ENCODE peak calls at places on chromosome 12, in nine cellular contexts. A, Y, N, M, T, V, Z, P and W are unnamed samples.
A peak's percentile ranks its signal among the peaks of the same experiment; 100 is the strongest.

GRCh38 chr12:50257226-50258166 is 25.8 kb downstream of the LIMA1 start:
- DNase-seq in P (no peak), A (peak; percentile 56), T (no peak), V (peak; percentile 73), Y (no peak), N (no peak), Z (no peak), M (no peak), W (peak; percentile 31)

GRCh38 chr12:2256915-2257314 is 204.1 kb downstream of the CACNA1C start:
- DNase-seq in P (no peak), M (no peak), V (no peak), Z (no peak), A (peak; percentile 84), N (no peak), Y (no peak), T (no peak), W (no peak)

GRCh38 chr12:103589517-103589916 is 2.4 kb downstream of the STAB2 start:
- DNase-seq in A (no peak), M (no peak), T (no peak), Z (no peak), P (no peak), N (no peak), V (no peak), Y (no peak), W (no peak)

GRCh38 chr12:41967668-41968649 is 176.7 kb downstream of the GXYLT1 start:
- DNase-seq in Z (no peak), A (peak; percentile 88), T (no peak), P (no peak), M (peak; percentile 66), Y (no peak), V (no peak), N (peak; percentile 25), W (no peak)

GRCh38 chr12:30965613-30965985 is 39.1 kb downstream of the TSPAN11 start:
- DNase-seq in T (peak; percentile 58), P (no peak), Z (no peak), M (peak; percentile 63), N (no peak), A (no peak), Y (no peak), V (no peak), W (no peak)

GRCh38 chr12:91094957-91095356 is 16.3 kb downstream of the LUM start:
- DNase-seq in Z (no peak), Y (no peak), P (no peak), M (no peak), V (no peak), A (no peak), N (no peak), T (no peak), W (no peak)

GRCh38 chr12:47954058-47954457 is 9.3 kb upstream of the TMEM106C start:
- DNase-seq in Y (no peak), P (no peak), V (no peak), M (no peak), A (no peak), N (no peak), T (peak; percentile 62), Z (no peak), W (no peak)

GRCh38 chr12:64522316-64522715 is 70.4 kb downstream of the TBK1 start:
- DNase-seq in T (no peak), Z (no peak), Y (no peak), M (no peak), P (no peak), N (no peak), A (peak; percentile 56), V (no peak), W (no peak)

DNA sequence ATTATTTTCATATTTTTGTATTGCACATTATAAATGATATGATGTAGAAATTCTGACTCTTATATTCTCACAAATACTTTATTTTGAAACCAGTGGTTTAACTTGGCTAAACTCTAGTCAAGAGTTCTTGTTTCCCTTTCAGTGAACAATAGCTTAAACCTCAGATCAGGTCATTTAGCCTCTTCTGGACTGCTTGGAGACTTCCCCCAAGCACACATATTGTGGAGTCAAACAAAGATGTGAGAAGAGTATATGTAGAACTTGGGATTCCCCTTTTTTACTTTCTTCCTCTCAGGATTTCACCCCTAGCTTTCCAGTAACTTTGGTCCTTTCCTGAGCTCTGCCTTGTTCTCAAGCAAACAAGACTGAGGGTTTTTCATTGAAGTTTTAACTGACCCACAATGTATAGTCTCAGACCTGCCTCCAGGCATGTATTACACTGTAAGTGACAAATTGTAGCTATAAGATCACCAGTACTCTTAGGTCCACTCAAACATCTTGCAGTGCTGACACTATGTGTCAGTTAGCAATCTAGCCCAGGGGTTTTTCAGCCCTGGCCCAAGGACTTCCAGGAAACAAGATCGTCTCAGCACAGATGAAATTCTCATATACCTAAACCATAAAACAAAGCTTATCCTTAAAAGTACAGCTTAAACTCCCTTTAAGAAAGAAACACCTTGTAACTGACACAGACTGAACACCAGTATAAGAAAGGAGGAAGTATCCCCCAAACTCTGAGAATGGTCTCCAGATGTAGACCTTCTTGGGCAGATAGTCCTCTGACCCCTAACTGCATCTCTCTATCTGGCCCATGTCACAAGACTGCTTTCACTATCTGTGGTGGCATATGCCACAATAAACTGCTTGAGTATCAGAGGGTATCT is 98.6 kb downstream of the SLC6A15 start:
- DNase-seq in V (no peak), M (no peak), Y (no peak), Z (no peak), P (no peak), T (no peak), N (no peak), A (no peak), W (no peak)
- H3K27ac ChIP-seq in V (no peak overlapping the region), M (no peak overlapping the region), Y (no peak overlapping the region), Z (no peak overlapping the region), P (no peak overlapping the region), T (no peak overlapping the region), N (no peak overlapping the region), A (no peak overlapping the region), W (no peak overlapping the region)

GRCh38 chr12:52686756-52687487 is 6.7 kb upstream of the KRT1 start:
- DNase-seq in P (no peak), M (no peak), V (no peak), N (no peak), T (no peak), Z (no peak), Y (no peak), A (no peak), W (no peak)

GRCh38 chr12:52686063-52686462 is 5.9 kb upstream of the KRT1 start:
- DNase-seq in P (no peak), N (no peak), T (no peak), A (no peak), Y (no peak), V (no peak), Z (no peak), M (no peak), W (no peak)

GRCh38 chr12:52689239-52689638 is 9.0 kb upstream of the KRT1 start:
- DNase-seq in Y (no peak), M (no peak), N (no peak), A (no peak), T (no peak), Z (no peak), P (no peak), V (no peak), W (no peak)

GRCh38 chr12:52688481-52688880 is 8.3 kb upstream of the KRT1 start:
- DNase-seq in N (no peak), P (no peak), Y (no peak), A (no peak), T (no peak), M (no peak), Z (no peak), V (no peak), W (no peak)

GRCh38 chr12:52687527-52688385 is 7.5 kb upstream of the KRT1 start:
- DNase-seq in A (no peak), Y (no peak), T (peak; percentile 42), N (no peak), Z (no peak), P (no peak), V (no peak), M (no peak), W (no peak)
- H3K27ac ChIP-seq in A (no peak overlapping the region), Y (no peak overlapping the region), T (no peak overlapping the region), N (no peak overlapping the region), Z (no peak overlapping the region), P (no peak overlapping the region), V (no peak overlapping the region), M (no peak overlapping the region), W (no peak overlapping the region)

GRCh38 chr12:21888464-21888863 is 52.8 kb downstream of the ABCC9 start:
- DNase-seq in Z (no peak), N (no peak), P (no peak), V (no peak), T (no peak), A (no peak), Y (no peak), M (no peak), W (no peak)

GRCh38 chr12:21894792-21895392 is 46.3 kb downstream of the ABCC9 start:
- DNase-seq in N (no peak), V (no peak), T (no peak), Z (no peak), P (no peak), A (no peak), Y (no peak), M (no peak), W (peak; percentile 46)

GRCh38 chr12:21893924-21894323 is 47.3 kb downstream of the ABCC9 start:
- DNase-seq in P (no peak), T (no peak), M (no peak), Z (no peak), Y (no peak), V (no peak), A (no peak), N (no peak), W (no peak)

GRCh38 chr12:21892341-21892740 is 48.9 kb downstream of the ABCC9 start:
- DNase-seq in Y (no peak), Z (no peak), A (no peak), P (no peak), V (no peak), T (no peak), M (no peak), N (no peak), W (no peak)

DNA sequence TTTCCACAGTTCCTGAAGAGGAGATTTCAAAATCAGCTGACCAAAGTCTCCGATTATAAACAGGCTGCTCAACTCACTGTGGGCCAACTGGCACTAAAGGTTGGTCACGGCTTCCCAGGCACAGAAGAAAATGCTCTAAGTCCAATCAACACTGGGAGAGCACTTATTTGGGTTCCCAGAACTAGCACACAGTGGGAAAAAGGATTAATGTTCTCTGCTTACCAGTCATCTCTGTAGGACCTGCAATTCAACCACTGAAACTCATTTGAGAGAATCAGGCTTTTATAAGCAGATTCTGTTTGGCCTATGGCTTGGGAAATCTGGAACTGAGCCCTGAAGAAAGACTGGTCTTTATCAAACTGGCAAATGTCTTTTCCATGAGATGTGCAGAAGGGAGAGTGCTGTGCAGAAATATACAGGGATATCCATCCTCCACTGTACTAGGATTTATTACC is 49.4 kb downstream of the ABCC9 start:
- DNase-seq in M (no peak), P (peak; percentile 27), N (no peak), Z (no peak), V (no peak), T (no peak), A (no peak), Y (peak; percentile 78), W (peak; percentile 65)
- H3K27ac ChIP-seq in M (no peak overlapping the region), P (peak overlapping the region; percentile 67), N (no peak overlapping the region), Z (no peak overlapping the region), V (no peak overlapping the region), T (no peak overlapping the region), A (no peak overlapping the region), Y (peak overlapping the region; percentile 75), W (peak overlapping the region; percentile 83)

DNA sequence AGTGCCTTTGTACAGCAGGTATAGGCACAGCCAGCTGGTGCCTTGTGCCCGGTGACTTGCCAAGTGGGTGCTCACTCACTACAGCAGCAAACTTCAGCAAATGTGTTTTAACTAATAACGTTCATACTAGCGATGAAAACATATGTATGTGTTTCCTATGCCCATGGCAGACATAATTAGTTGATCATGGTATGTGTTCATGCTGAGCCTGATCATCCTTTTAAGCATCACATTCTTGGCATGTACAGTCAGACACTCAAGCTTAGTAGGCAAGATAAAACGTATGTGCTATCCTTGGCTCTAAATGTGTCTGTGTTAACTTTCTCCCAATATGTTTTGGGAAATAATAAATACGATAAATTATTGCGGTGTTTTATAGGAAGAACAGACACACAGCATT is 55.6 kb downstream of the RASSF8 start:
- DNase-seq in N (no peak), Z (no peak), P (no peak), Y (no peak), M (no peak), V (no peak), T (no peak), A (peak; percentile 48), W (no peak)
- H3K27ac ChIP-seq in N (no peak overlapping the region), Z (peak overlapping the region; percentile 38), P (no peak overlapping the region), Y (peak overlapping the region; percentile 4), M (no peak overlapping the region), V (no peak overlapping the region), T (no peak overlapping the region), A (no peak overlapping the region), W (no peak overlapping the region)